ENCODE peak calls at places on chromosome X, in seven cellular contexts. C is IMR-90, V is H9, E is neuronal stem cell, N is mesenchymal stem cell, G is trophoblast cell, Y is H1. K is an unnamed sample.
A peak's percentile ranks its signal among the peaks of the same experiment; 100 is the strongest.

GRCh38 chrX:137432609-137433008 is 133.3 kb upstream of the ZIC3 start:
- DNase-seq in C (no peak), V (peak; percentile 61), E (no peak), N (no peak), G (no peak), Y (peak; percentile 51), K (peak; percentile 80)

GRCh38 chrX:132757066-132757623 is 201.3 kb downstream of the HS6ST2 start:
- DNase-seq in C (no peak), V (no peak), E (no peak), N (no peak), G (no peak), Y (no peak), K (peak; percentile 30)

GRCh38 chrX:125170459-125170858 is 149.2 kb upstream of the TEX13C start:
- DNase-seq in C (no peak), V (no peak), E (no peak), N (no peak), G (no peak), Y (no peak), K (no peak)

GRCh38 chrX:15761564-15762191 is 23.6 kb downstream of the CA5B start:
- DNase-seq in C (peak; percentile 41), V (peak; percentile 60), E (peak; percentile 8), N (peak; percentile 46), G (no peak), Y (no peak), K (peak; percentile 58)

GRCh38 chrX:114976321-114976720 is 41.1 kb downstream of the IL13RA2 start:
- DNase-seq in C (peak; percentile 19), V (no peak), E (no peak), N (peak; percentile 18), G (no peak), Y (no peak), K (no peak)

GRCh38 chrX:19863237-19864223 is 23.9 kb downstream of the SH3KBP1 start:
- DNase-seq in C (peak; percentile 29), V (no peak), E (no peak), N (peak; percentile 68), G (no peak), Y (no peak), K (no peak)

GRCh38 chrX:110004210-110004609 is 1.3 kb downstream of the TMEM164 start:
- DNase-seq in C (no peak), V (no peak), E (no peak), N (no peak), G (no peak), Y (no peak), K (peak; percentile 15)

GRCh38 chrX:22950278-22951266 is 49.2 kb upstream of the DDX53 start:
- DNase-seq in C (peak; percentile 89), V (no peak), E (no peak), N (peak; percentile 89), G (no peak), Y (no peak), K (no peak)

GRCh38 chrX:47502591-47503222 is 19.7 kb upstream of the ZNF41 start:
- DNase-seq in C (peak; percentile 61), V (no peak), E (no peak), N (peak; percentile 37), G (peak; percentile 30), Y (no peak), K (no peak)

GRCh38 chrX:135605906-135606305 is 85.4 kb downstream of the INTS6L start:
- DNase-seq in C (no peak), V (no peak), E (no peak), N (no peak), G (no peak), Y (no peak), K (no peak)

GRCh38 chrX:1182211-1182610 is 30.2 kb downstream of the CRLF2 start:
- DNase-seq in C (no peak), V (no peak), E (no peak), N (no peak), G (no peak), Y (peak; percentile 28), K (no peak)

GRCh38 chrX:123682182-123682581 is 50.7 kb downstream of the THOC2 start:
- DNase-seq in C (no peak), V (no peak), E (no peak), N (no peak), G (no peak), Y (no peak), K (no peak)

GRCh38 chrX:6311540-6311939 is 82.9 kb upstream of the NLGN4X start:
- DNase-seq in C (no peak), V (no peak), E (no peak), N (no peak), G (no peak), Y (no peak), K (no peak)

GRCh38 chrX:111181883-111182400 is 86.0 kb downstream of the PAK3 start:
- DNase-seq in C (no peak), V (no peak), E (peak; percentile 43), N (no peak), G (no peak), Y (no peak), K (no peak)

GRCh38 chrX:69374569-69374968 is 129.6 kb upstream of the NALF2 start:
- DNase-seq in C (no peak), V (no peak), E (no peak), N (no peak), G (no peak), Y (no peak), K (no peak)

GRCh38 chrX:111597967-111598366 is 83.0 kb upstream of the ALG13 start:
- DNase-seq in C (no peak), V (no peak), E (no peak), N (no peak), G (no peak), Y (no peak), K (no peak)

GRCh38 chrX:134732152-134732551 is 73.9 kb upstream of the PLAC1 start:
- DNase-seq in C (no peak), V (no peak), E (no peak), N (no peak), G (no peak), Y (no peak), K (no peak)

GRCh38 chrX:48971325-48972213 is at the start of gene KCND1:
- DNase-seq in C (peak; percentile 46), V (peak; percentile 77), E (no peak), N (peak; percentile 48), G (no peak), Y (peak; percentile 71), K (peak; percentile 71)

GRCh38 chrX:118802857-118803256 is 20.8 kb upstream of the ZCCHC12 start:
- DNase-seq in C (peak; percentile 35), V (no peak), E (no peak), N (peak; percentile 17), G (no peak), Y (no peak), K (no peak)

GRCh38 chrX:108245462-108245861 is 153.9 kb downstream of the ATG4A start:
- DNase-seq in C (no peak), V (no peak), E (no peak), N (no peak), G (no peak), Y (no peak), K (peak; percentile 22)

GRCh38 chrX:97594825-97595224 is 711.1 kb downstream of the RPA4 start:
- DNase-seq in C (no peak), V (no peak), E (no peak), N (no peak), G (no peak), Y (no peak), K (no peak)

GRCh38 chrX:18377802-18378201 is 23.3 kb upstream of the SCML2 start:
- DNase-seq in C (peak; percentile 8), V (peak; percentile 53), E (no peak), N (peak; percentile 21), G (no peak), Y (peak; percentile 45), K (peak; percentile 60)

DNA sequence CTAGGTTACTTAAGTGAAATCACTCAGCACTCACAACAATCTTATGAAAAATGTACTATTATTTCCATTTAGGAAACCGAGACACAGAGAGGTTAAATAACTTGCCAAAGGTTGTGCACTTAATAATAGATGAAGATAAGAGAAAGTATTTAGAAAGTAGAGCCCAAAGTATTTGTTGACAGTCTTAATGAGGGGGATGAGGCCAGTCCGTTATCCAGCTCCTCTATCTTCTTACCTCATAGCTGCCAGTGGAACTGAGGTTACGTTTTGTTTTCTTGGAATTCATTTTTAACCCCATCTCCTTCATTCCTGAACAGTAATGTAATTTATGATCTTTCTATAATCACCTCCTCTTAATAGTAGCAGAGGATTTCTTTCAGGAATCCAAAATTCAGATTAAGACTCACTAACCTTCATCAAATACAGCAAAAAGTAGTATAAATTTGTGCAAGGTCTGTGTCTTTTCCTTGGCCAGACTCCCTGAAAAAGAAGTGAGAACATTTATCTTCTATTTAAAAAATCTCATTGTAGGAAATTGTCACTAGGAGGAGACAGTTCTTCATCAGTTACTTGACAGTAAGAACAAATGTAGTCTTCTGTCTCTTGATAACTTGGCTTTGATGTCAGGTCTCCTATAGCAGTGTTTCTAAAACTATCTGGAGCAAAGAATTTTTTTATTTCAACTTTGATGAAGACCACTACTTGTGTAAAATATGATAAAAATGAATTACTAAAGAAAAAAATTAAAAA is 35.5 kb downstream of the F8 start:
- DNase-seq in C (no peak), V (no peak), E (no peak), N (no peak), G (no peak), Y (no peak), K (no peak)
- H3K79me1 ChIP-seq in C (no peaks in the 10 kb centered on the region), V (no peaks in the 10 kb centered on the region), E (no peaks in the 10 kb centered on the region), N (no peaks in the 10 kb centered on the region), G (no peaks in the 10 kb centered on the region), Y (no peaks in the 10 kb centered on the region), K (no peaks in the 10 kb centered on the region)

DNA sequence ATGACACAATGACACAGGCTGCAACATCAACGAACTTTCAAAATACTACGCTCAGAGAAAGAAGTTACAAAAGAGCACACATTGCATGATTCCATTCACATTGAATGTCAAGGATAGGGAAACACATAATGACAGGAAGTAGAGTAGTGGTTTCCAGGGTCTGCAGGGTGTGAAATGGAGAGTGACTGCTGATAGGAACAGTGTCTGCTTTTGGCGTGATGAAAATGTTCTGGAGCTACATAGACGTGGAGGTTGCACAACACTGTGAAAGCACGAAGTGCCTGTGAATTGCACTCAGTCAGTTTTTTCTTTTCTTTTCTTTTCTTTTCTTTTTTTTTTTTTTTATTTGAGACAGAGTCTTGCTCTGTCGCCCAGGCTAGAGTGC is 6.2 kb upstream of the ARSD start:
- DNase-seq in C (no peak), V (no peak), E (no peak), N (peak; percentile 37), G (no peak), Y (no peak), K (no peak)
- H2AK5ac ChIP-seq in C (no peak overlapping the region), V (no peak overlapping the region), E (no peak overlapping the region), N (no peak overlapping the region), G (no peak overlapping the region), Y (no peak overlapping the region), K (no peak overlapping the region)

GRCh38 chrX:140507223-140507981 is 2.5 kb upstream of the SOX3 start:
- DNase-seq in C (no peak), V (peak; percentile 28), E (no peak), N (no peak), G (no peak), Y (peak; percentile 44), K (peak; percentile 63)
- H3K79me1 ChIP-seq in C (no peaks in the 10 kb centered on the region), V (no peaks in the 10 kb centered on the region), E (peaks cover 6% of the 10 kb centered on the region), N (no peaks in the 10 kb centered on the region), G (peaks cover 2% of the 10 kb centered on the region), Y (no peaks in the 10 kb centered on the region), K (no peaks in the 10 kb centered on the region)

DNA sequence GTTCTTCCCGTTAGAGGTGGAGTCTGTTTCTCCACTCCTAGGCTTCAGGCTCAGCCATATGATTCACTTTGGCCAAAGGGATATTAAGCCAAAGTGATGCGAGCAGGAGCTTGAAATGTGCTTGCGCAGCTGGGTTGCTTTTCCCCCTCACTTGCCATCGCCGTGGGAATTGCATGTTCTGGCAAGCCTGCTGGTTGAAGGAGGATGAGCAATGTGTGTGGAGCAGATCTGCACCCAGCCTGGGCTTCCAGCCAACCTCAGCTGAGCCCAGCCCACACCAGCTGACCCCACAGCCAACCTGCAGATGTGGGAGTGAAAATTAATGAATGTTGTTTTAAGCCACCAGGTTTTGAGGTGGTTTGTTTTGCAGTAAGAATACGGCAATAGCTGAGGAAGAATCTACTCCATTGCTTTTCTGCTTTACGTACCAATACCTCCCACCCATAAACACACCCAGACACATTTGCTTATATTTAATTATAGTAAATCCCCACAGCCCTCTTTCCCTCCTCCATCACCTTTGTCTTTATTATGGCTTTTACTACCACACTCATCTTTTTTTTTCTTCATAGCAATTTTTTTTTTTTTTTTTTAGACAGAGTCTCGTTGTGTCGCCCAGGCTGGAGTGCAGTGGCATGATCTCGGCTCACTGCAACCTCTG is 132.8 kb upstream of the FUNDC1 start:
- DNase-seq in C (peak; percentile 91), V (peak; percentile 30), E (no peak), N (peak; percentile 9), G (no peak), Y (no peak), K (no peak)
- H2AK5ac ChIP-seq in C (no peak overlapping the region), V (no peak overlapping the region), E (no peak overlapping the region), N (no peak overlapping the region), G (no peak overlapping the region), Y (no peak overlapping the region), K (no peak overlapping the region)